ENCODE peak calls at places on chromosomes 6 and 20, in seven cellular contexts. W is left ventricle myocardium inferior; N is activated CD8-positive, alpha-beta T cell treated with anti-CD3 and anti-CD28 coated beads for 36 hours; I is WTC11; C is left lung; K is endothelial cell of umbilical vein; G is fibroblast of lung. V is an unnamed sample.

GRCh38 chr6:69835414-69836179 is 30.8 kb upstream of the COL19A1 start:
- DNase-seq in C (no peak), W (no peak), G (peak; percentile 65), I (no peak), K (peak; percentile 59), N (peak; percentile 24), V (no peak)

GRCh38 chr20:51854912-51855311 is 52.6 kb upstream of the SALL4 start:
- DNase-seq in I (no peak), G (no peak), N (no peak), C (no peak), K (no peak), W (no peak), V (no peak)

GRCh38 chr20:56360899-56361199 is 2.1 kb downstream of the FAM210B start:
- DNase-seq in N (no peak), I (peak; percentile 14), K (no peak), G (no peak), C (no peak), W (no peak), V (no peak)

GRCh38 chr20:50558483-50558925 is 48.3 kb downstream of the PTPN1 start:
- DNase-seq in C (no peak), W (no peak), N (no peak), G (peak; percentile 89), K (peak; percentile 57), I (no peak), V (no peak)

GRCh38 chr20:23340524-23340923 is 10.1 kb upstream of the NXT1 start:
- DNase-seq in I (peak; percentile 74), N (peak; percentile 64), C (peak; percentile 54), W (peak; percentile 56), K (peak; percentile 84), G (peak; percentile 50), V (no peak)

GRCh38 chr6:156720739-156721714 is 56.2 kb upstream of the ARID1B start:
- DNase-seq in I (peak; percentile 69), N (no peak), K (peak; percentile 19), C (peak; percentile 36), G (no peak), W (no peak), V (no peak)

GRCh38 chr6:138007014-138007472 is 100.2 kb downstream of the PERP start:
- DNase-seq in C (no peak), K (peak; percentile 27), I (peak; percentile 71), N (peak; percentile 52), G (peak; percentile 48), W (no peak), V (no peak)

GRCh38 chr6:41392249-41392648 is 56.8 kb downstream of the NCR2 start:
- DNase-seq in G (no peak), I (no peak), N (no peak), K (no peak), C (no peak), W (no peak), V (no peak)

GRCh38 chr20:32249030-32249738 is 28.3 kb upstream of the KIF3B start:
- DNase-seq in W (no peak), C (no peak), G (no peak), N (peak; percentile 67), K (no peak), I (no peak), V (no peak)

GRCh38 chr6:18360188-18360587 is 27.0 kb upstream of the RNF144B start:
- DNase-seq in G (no peak), K (no peak), C (no peak), I (no peak), W (no peak), N (no peak), V (no peak)

DNA sequence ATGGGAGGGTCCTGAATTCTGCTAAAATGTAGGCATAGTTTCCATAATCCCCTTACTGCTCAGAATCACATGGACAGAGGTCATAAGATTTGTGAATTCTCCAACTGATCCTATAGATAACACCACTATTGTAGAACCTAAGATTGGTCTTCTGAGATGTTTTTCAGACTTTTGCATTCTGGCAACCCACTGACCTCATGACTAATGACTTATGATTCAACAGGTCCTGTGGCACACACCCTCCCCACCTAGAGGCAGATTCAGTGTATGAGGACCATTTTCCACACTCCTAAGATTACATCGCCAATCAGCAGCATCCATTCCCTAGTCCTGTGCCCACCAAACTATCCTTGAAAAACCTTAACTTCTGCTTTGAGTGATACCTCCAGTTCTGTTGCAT is 207.2 kb downstream of the BTBD9 start:
- DNase-seq in C (no peak), I (no peak), K (peak; percentile 17), G (peak; percentile 49), N (peak; percentile 17), W (no peak), V (no peak)
- TF ChIP-seq CTCF in C (no peak), I (no peak), K (no peak), G (no peak), N (no peak), W (no peak), V (no peak)

DNA sequence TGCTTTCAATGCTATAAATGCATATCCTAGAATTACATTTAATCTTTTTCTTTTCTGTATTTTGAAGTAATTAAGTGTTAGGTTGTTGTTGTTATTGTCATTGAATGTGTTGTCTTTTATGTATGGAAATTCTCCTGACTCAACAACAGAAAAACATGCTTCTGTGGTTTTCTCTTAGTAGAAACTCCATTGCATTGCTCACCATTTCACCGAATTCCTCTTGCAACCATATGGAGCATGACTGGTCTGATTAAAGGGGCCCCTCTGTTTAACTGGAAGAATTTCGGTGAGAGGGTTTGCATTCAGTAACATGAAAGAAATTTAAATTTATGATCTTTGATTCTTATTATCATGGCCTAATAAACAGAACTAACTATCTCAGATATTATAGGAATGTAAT is 454.3 kb upstream of the JARID2 start:
- DNase-seq in I (no peak), N (no peak), C (no peak), G (peak; percentile 26), W (no peak), K (no peak), V (no peak)
- TF ChIP-seq CTCF in I (no peak), N (no peak), C (no peak), G (no peak), W (no peak), K (no peak), V (no peak)

DNA sequence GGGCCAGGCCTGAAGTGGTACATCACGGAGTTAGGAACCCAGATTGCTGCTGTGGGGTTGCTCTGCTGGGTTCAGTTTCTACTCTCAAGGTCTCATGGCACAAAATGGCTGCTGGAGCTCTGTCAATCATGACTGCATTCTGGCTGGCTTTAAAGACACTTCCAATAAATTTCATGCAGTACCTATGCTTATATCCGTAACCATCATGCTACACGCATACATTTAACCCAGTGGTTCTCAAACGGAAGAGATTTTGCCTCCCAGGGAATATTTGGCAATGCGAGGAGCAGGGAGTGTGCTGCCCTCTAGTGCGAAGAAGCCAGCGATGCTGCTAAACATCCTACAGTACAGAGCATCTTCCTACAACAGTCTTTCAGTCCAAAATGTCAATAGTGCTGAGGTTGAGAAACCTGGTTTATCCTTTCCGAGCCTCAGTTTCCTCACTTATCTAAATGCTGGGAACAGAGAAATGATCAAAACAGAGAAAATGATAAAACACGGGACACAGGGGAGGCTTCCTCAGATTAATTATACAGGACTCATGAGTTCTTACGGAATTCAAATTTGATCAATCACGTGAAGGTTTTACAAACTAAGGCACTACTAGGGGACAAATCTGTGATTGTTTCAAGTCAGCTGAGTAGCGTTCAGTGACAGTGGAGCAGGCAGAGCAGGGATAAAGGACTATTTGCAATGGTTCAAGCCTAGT is 9.6 kb upstream of the SLC2A10 start:
- DNase-seq in W (no peak), C (no peak), G (no peak), N (peak; percentile 35), I (peak; percentile 41), K (peak; percentile 30), V (no peak)
- TF ChIP-seq CTCF in W (peak; percentile 47), C (peak; percentile 36), G (peak; percentile 84), N (peak; percentile 55), I (peak; percentile 37), K (peak; percentile 75), V (no peak)

GRCh38 chr20:2759603-2760360 is 40.6 kb downstream of the CPXM1 start:
- DNase-seq in I (no peak), K (no peak), G (no peak), N (no peak), W (no peak), C (no peak), V (no peak)

GRCh38 chr20:2763186-2763585 is 37.2 kb downstream of the CPXM1 start:
- DNase-seq in G (no peak), I (no peak), N (no peak), W (no peak), K (no peak), C (no peak), V (no peak)

GRCh38 chr20:2760381-2761305 is 39.8 kb downstream of the CPXM1 start:
- DNase-seq in G (no peak), C (no peak), I (no peak), N (no peak), K (no peak), W (no peak), V (no peak)

GRCh38 chr20:2761885-2762284 is 38.5 kb downstream of the CPXM1 start:
- DNase-seq in K (no peak), G (no peak), I (no peak), N (no peak), C (no peak), W (no peak), V (no peak)

DNA sequence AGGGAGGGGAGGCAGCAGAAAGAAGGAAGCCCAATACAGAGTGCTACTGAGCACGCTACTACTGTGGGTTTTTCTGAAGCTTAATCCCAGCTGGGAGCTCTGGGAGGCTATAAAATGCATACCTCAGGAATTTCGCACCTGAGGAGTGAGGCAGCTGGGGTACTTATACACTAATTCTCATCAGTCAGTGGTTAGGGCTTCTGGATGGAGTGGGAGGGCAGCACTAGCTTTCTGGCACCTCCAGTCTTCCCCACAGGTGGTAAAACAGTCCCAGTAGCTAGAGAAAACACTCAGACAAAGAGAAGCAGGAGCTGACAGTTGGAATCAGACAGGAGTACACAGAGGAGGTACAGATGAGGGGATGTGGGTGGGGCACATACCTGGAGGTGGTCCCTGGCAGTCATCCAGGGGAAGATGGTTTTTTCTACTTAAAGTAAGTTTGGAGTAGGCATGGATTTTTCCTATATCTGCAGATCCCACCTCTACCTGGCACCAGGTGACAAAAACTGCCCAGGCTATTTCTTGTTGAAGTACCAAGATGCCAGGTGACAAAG is 37.8 kb downstream of the CPXM1 start:
- DNase-seq in G (no peak), W (no peak), N (no peak), K (no peak), C (no peak), I (no peak), V (no peak)
- TF ChIP-seq CTCF in G (no peak), W (no peak), N (no peak), K (no peak), C (no peak), I (no peak), V (no peak)

DNA sequence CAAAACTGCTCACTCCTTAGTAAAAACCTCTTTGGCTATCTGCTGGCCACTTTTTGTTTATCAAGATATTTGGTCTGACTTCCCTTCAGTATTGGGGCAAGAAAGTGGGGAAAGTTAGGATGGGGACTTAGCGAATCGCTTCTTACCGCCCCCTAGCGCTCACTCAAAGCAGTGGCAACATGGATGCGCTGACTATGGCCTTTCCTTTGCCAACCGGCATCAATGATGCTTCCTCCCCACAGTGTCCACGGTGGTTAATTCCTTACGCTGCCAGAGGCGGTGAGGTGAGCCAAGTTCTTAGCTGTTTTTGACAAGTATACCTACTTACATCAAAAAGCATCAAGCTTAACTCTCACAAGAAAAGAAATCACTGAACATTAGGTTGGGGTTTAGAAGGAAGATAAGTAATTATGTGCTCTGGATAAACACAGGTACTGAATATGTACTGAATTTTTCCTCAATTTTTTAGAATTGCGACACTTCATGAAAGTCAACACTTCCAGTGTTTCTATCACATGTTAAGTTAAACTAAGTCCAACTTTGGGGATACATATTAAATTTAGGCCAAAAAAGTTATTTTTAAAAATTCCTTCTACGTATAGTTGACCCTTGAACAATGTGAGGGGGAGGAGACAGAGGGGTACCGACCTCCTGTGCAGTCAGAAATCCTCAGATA is 86.7 kb downstream of the GMDS start:
- DNase-seq in W (no peak), C (no peak), G (peak; percentile 41), K (no peak), I (peak; percentile 81), N (peak; percentile 22), V (no peak)
- TF ChIP-seq CTCF in W (peak; percentile 46), C (peak; percentile 28), G (peak; percentile 40), K (peak; percentile 25), I (peak; percentile 77), N (peak; percentile 24), V (no peak)

GRCh38 chr20:11689262-11689661 is 228.4 kb upstream of the BTBD3 start:
- DNase-seq in I (no peak), C (no peak), N (no peak), W (no peak), G (no peak), K (no peak), V (no peak)
- TF ChIP-seq CTCF in I (no peak), C (no peak), N (no peak), W (no peak), G (no peak), K (no peak), V (no peak)

V was measured in natural killer cell.